ENCODE peak calls at places on chromosome 15, in five cellular contexts. I, H, V, Y and O are unnamed samples.

GRCh38 chr15:93046721-93047120 is 42.3 kb downstream of the RGMA start:
- DNase-seq in I (no peak), H (no peak), V (no peak), Y (no peak), O (no peak)

GRCh38 chr15:72835289-72835890 is 51.8 kb upstream of the ADPGK start:
- DNase-seq in I (peak), H (no peak), V (no peak), Y (no peak), O (peak)

GRCh38 chr15:27776501-27776900 is 322.6 kb downstream of the OCA2 start:
- DNase-seq in I (no peak), H (no peak), V (no peak), Y (no peak), O (no peak)

GRCh38 chr15:59814409-59814808 is 125.3 kb upstream of the BNIP2 start:
- DNase-seq in I (no peak), H (no peak), V (no peak), Y (no peak), O (peak)

GRCh38 chr15:48559270-48559669 is 86.2 kb downstream of the FBN1 start:
- DNase-seq in I (peak), H (peak), V (peak), Y (no peak), O (no peak)

GRCh38 chr15:29128671-29129070 is 141.0 kb downstream of the NSMCE3 start:
- DNase-seq in I (no peak), H (no peak), V (no peak), Y (no peak), O (no peak)

GRCh38 chr15:91864669-91865068 is 11.2 kb downstream of the SLCO3A1 start:
- DNase-seq in I (no peak), H (no peak), V (no peak), Y (no peak), O (peak)

GRCh38 chr15:100017140-100017539 is 283.9 kb upstream of the LYSMD4 start:
- DNase-seq in I (no peak), H (no peak), V (no peak), Y (no peak), O (no peak)

GRCh38 chr15:31111091-31111647 is 9.6 kb upstream of the TRPM1 start:
- DNase-seq in I (no peak), H (no peak), V (peak), Y (no peak), O (no peak)

GRCh38 chr15:35491999-35492398 is 54.0 kb downstream of the DPH6 start:
- DNase-seq in I (no peak), H (no peak), V (no peak), Y (no peak), O (no peak)

GRCh38 chr15:63532307-63532744 is 27.9 kb downstream of the USP3 start:
- DNase-seq in I (no peak), H (no peak), V (peak), Y (no peak), O (no peak)

GRCh38 chr15:45093622-45094357 is 20.2 kb downstream of the DUOX2 start:
- DNase-seq in I (no peak), H (no peak), V (no peak), Y (peak), O (no peak)

GRCh38 chr15:81314378-81314777 is 9.6 kb downstream of the STARD5 start:
- DNase-seq in I (no peak), H (no peak), V (no peak), Y (no peak), O (no peak)

GRCh38 chr15:71237456-71238188 is 122.4 kb downstream of the THSD4 start:
- DNase-seq in I (peak), H (no peak), V (peak), Y (no peak), O (no peak)

GRCh38 chr15:61057376-61057775 is 171.7 kb downstream of the RORA start:
- DNase-seq in I (no peak), H (no peak), V (no peak), Y (peak), O (peak)

GRCh38 chr15:81475926-81476325 is 101.9 kb upstream of the TMC3 start:
- DNase-seq in I (no peak), H (no peak), V (no peak), Y (no peak), O (no peak)

GRCh38 chr15:77033729-77034619 is 36.9 kb downstream of the TSPAN3 start:
- DNase-seq in I (no peak), H (no peak), V (no peak), Y (peak), O (peak)

GRCh38 chr15:55434989-55435825 is 26.9 kb downstream of the PIERCE2 start:
- DNase-seq in I (peak), H (no peak), V (peak), Y (peak), O (no peak)

GRCh38 chr15:97993310-97993738 is 32.8 kb downstream of the ARRDC4 start:
- DNase-seq in I (no peak), H (no peak), V (no peak), Y (no peak), O (no peak)

GRCh38 chr15:98266295-98266694 is 305.8 kb downstream of the ARRDC4 start:
- DNase-seq in I (no peak), H (no peak), V (no peak), Y (no peak), O (no peak)

GRCh38 chr15:67833504-67834248 is 6.2 kb downstream of the RNU6-1 start:
- DNase-seq in I (no peak), H (peak), V (no peak), Y (peak), O (peak)

GRCh38 chr15:90623854-90624253 is 93.3 kb upstream of the BLM start:
- DNase-seq in I (no peak), H (no peak), V (no peak), Y (no peak), O (no peak)

DNA sequence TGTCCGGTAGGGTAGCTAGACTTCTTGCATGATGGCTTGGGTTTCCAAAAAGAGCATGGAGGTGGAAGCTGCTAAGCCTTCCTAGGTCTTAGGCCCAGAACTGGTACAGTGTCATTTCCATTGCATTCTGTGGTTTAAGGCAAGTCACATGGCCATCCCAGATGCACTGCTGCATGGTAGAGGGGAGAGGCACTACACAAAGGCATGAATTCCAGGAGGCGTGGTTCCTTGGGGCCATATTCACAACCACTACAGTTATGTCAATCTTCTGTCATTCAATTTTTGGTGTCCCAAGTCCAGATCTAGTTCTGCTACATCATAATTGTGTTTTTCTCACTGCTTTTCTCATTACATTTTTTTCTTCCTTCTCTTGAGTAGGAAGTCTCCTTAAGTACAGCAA is 122.1 kb upstream of the CHRM5 start:
- DNase-seq in I (no peak), H (no peak), V (no peak), Y (no peak), O (no peak)
- TF ChIP-seq CTCF in I (no peak), H (no peak), V (no peak), Y (no peak), O (no peak)

DNA sequence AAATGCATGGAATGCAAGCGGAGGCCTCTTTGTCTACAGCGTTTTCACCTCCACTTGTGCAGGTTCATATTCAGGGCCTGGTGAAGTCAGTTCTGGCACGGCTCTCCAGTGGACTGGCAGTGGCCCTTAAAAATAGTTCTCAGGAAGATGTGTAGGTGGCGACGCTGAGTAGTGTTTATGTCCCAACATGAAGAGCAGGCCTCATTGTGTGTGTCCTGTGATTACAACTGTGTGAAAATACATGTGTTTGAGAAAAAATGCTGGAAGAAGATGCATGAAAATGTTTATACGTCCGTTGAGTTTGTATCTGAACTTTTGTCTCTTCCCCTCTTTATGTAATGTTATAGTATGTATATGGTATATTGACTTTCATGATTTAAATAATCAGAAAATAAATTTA is 7.2 kb downstream of the LIPC start:
- DNase-seq in I (peak), H (peak), V (peak), Y (peak), O (peak)
- TF ChIP-seq CTCF in I (peak), H (no peak), V (peak), Y (peak), O (no peak)

GRCh38 chr15:83999396-84000120 is 236.0 kb upstream of the GOLGA6L4 start:
- DNase-seq in I (no peak), H (no peak), V (peak), Y (no peak), O (no peak)

GRCh38 chr15:83992356-83993031 is 243.1 kb upstream of the GOLGA6L4 start:
- DNase-seq in I (no peak), H (no peak), V (no peak), Y (no peak), O (no peak)

GRCh38 chr15:83998486-83998885 is 237.1 kb upstream of the GOLGA6L4 start:
- DNase-seq in I (no peak), H (no peak), V (no peak), Y (no peak), O (no peak)

GRCh38 chr15:83991163-83991562 is 244.4 kb upstream of the GOLGA6L4 start:
- DNase-seq in I (no peak), H (no peak), V (no peak), Y (no peak), O (no peak)

GRCh38 chr15:83993591-83993990 is 242.0 kb upstream of the GOLGA6L4 start:
- DNase-seq in I (no peak), H (no peak), V (no peak), Y (no peak), O (no peak)
- TF ChIP-seq CTCF in I (no peak), H (no peak), V (no peak), Y (no peak), O (peak)

GRCh38 chr15:39798382-39798781 is 15.7 kb upstream of the FSIP1 start:
- DNase-seq in I (no peak), H (no peak), V (no peak), Y (no peak), O (no peak)

GRCh38 chr15:39803016-39803415 is 20.4 kb upstream of the FSIP1 start:
- DNase-seq in I (no peak), H (no peak), V (no peak), Y (no peak), O (no peak)

GRCh38 chr15:39804026-39804425 is 21.4 kb upstream of the FSIP1 start:
- DNase-seq in I (peak), H (no peak), V (peak), Y (no peak), O (no peak)

GRCh38 chr15:39799552-39800011 is 16.9 kb upstream of the FSIP1 start:
- DNase-seq in I (no peak), H (no peak), V (no peak), Y (no peak), O (no peak)

GRCh38 chr15:39801641-39802309 is 19.1 kb upstream of the FSIP1 start:
- DNase-seq in I (peak), H (peak), V (no peak), Y (peak), O (peak)
- TF ChIP-seq CTCF in I (peak), H (peak), V (peak), Y (peak), O (peak)